ENCODE peak calls at places on chromosomes 16 and 17, in eight cellular contexts. D, A, O, Z, J, F, P and I are unnamed samples.

GRCh38 chr17:32285770-32286517 is 20.3 kb downstream of the RHBDL3 start:
- DNase-seq in Z (no peak), D (no peak), F (no peak), A (no peak), O (no peak), J (no peak), P (no peak), I (no peak)

GRCh38 chr17:43732961-43733360 is 25.6 kb downstream of the SOST start:
- DNase-seq in D (no peak), Z (no peak), J (no peak), A (no peak), F (no peak), P (no peak), O (no peak), I (no peak)

GRCh38 chr16:57507414-57508083 is 21.3 kb upstream of the DOK4 start:
- DNase-seq in O (peak; percentile 57), A (no peak), J (no peak), F (no peak), P (no peak), Z (no peak), D (peak; percentile 60), I (no peak)

GRCh38 chr16:83935005-83935857 is 17.8 kb upstream of the OSGIN1 start:
- DNase-seq in Z (no peak), P (no peak), F (peak; percentile 59), A (no peak), O (no peak), J (no peak), D (no peak), I (no peak)

GRCh38 chr16:64712027-64712426 is 409.8 kb downstream of the CDH11 start:
- DNase-seq in J (no peak), A (no peak), D (no peak), O (no peak), P (no peak), F (no peak), Z (no peak), I (no peak)

GRCh38 chr16:48353565-48354163 is 31.5 kb downstream of the SIAH1 start:
- DNase-seq in P (peak; percentile 40), F (no peak), J (peak; percentile 35), O (peak; percentile 80), Z (peak; percentile 85), A (peak; percentile 69), D (peak; percentile 79), I (peak; percentile 53)

GRCh38 chr16:3609895-3610697 is 1.3 kb downstream of the SLX4 start:
- DNase-seq in Z (no peak), O (no peak), F (no peak), A (no peak), P (no peak), D (peak; percentile 68), J (no peak), I (no peak)

GRCh38 chr16:50304467-50305440 is 38.4 kb downstream of the ADCY7 start:
- DNase-seq in Z (no peak), P (no peak), A (no peak), O (no peak), J (no peak), F (no peak), D (no peak), I (no peak)

GRCh38 chr17:81558941-81559806 is 7.0 kb upstream of the FAAP100 start:
- DNase-seq in D (no peak), J (no peak), Z (no peak), O (peak; percentile 55), A (peak; percentile 36), P (no peak), F (no peak), I (no peak)

GRCh38 chr16:84633622-84634021 is 14.7 kb upstream of the KLHL36 start:
- DNase-seq in P (no peak), O (no peak), J (no peak), D (no peak), A (no peak), F (peak; percentile 73), Z (no peak), I (no peak)

GRCh38 chr16:31695667-31696066 is 168.0 kb downstream of the AHSP start:
- DNase-seq in D (no peak), A (no peak), Z (peak; percentile 40), F (no peak), P (no peak), O (no peak), J (no peak), I (no peak)

GRCh38 chr16:78040396-78040795 is 18.0 kb downstream of the CLEC3A start:
- DNase-seq in A (no peak), D (no peak), F (no peak), O (no peak), Z (no peak), J (no peak), P (no peak), I (no peak)

GRCh38 chr16:68445458-68445857 is 2.9 kb downstream of the SMPD3 start:
- DNase-seq in D (peak; percentile 91), F (no peak), Z (peak; percentile 49), O (peak; percentile 66), P (no peak), A (peak; percentile 71), J (no peak), I (no peak)

GRCh38 chr17:8820311-8821010 is 21.3 kb upstream of the MFSD6L start:
- DNase-seq in P (no peak), F (no peak), J (no peak), O (no peak), D (no peak), A (no peak), Z (no peak), I (no peak)

GRCh38 chr16:8929086-8929748 is 34.5 kb downstream of the USP7 start:
- DNase-seq in F (no peak), J (no peak), Z (no peak), P (no peak), A (no peak), D (no peak), O (no peak), I (no peak)

GRCh38 chr17:16419074-16419928 is 3.9 kb downstream of the TRPV2 start:
- DNase-seq in O (peak; percentile 40), J (peak; percentile 38), Z (no peak), P (peak; percentile 72), F (no peak), D (no peak), A (no peak), I (no peak)

GRCh38 chr17:34566873-34567272 is 12.5 kb upstream of the TMEM132E start:
- DNase-seq in O (no peak), P (no peak), D (no peak), F (no peak), J (no peak), Z (no peak), A (no peak), I (no peak)

GRCh38 chr16:84578538-84579126 is 39.2 kb downstream of the COTL1 start:
- DNase-seq in Z (no peak), A (no peak), J (no peak), O (no peak), D (no peak), F (no peak), P (no peak), I (no peak)

GRCh38 chr17:68634345-68634876 is 33.2 kb upstream of the FAM20A start:
- DNase-seq in F (no peak), A (no peak), P (no peak), O (no peak), D (no peak), J (no peak), Z (no peak), I (no peak)

GRCh38 chr17:70794757-70795156 is 625.4 kb downstream of the KCNJ2 start:
- DNase-seq in P (no peak), F (no peak), D (no peak), Z (no peak), J (no peak), O (no peak), A (no peak), I (no peak)

GRCh38 chr16:66360624-66361324 is 5.7 kb upstream of the CDH5 start:
- DNase-seq in O (no peak), D (no peak), P (no peak), J (no peak), Z (no peak), F (no peak), A (no peak), I (no peak)